ENCODE peak calls at places on chromosomes 3 and 15, in seven cellular contexts. W is right atrium auricular region, T is sigmoid colon, X is AG10803, J is mesothelial cell of epicardium, Z is astrocyte of the spinal cord, G is WTC11. N is an unnamed sample.

GRCh38 chr3:49712631-49713317 is 6.7 kb downstream of the AMIGO3 start:
- DNase-seq in W (no peak), Z (no peak), J (no peak), G (peak), X (no peak), T (peak), N (no peak)

GRCh38 chr15:98609144-98609852 is 39.0 kb upstream of the IGF1R start:
- DNase-seq in G (peak), J (no peak), T (no peak), X (peak), Z (peak), W (peak), N (no peak)

GRCh38 chr15:39242345-39242744 is 338.5 kb upstream of the THBS1 start:
- DNase-seq in J (no peak), X (peak), G (no peak), W (peak), Z (peak), T (no peak), N (no peak)

GRCh38 chr3:13397316-13397715 is 22.8 kb downstream of the NUP210 start:
- DNase-seq in J (no peak), X (no peak), G (no peak), Z (no peak), W (no peak), T (no peak), N (no peak)

GRCh38 chr15:75107905-75108838 is 84.8 kb downstream of the PPCDC start:
- DNase-seq in X (peak), G (no peak), T (no peak), W (no peak), J (no peak), Z (peak), N (no peak)

GRCh38 chr3:179037361-179037760 is 34.2 kb downstream of the ZMAT3 start:
- DNase-seq in Z (peak), T (peak), G (no peak), X (peak), W (no peak), J (no peak), N (no peak)

GRCh38 chr3:128283429-128283828 is 130.1 kb downstream of the EEFSEC start:
- DNase-seq in X (no peak), T (no peak), J (no peak), Z (no peak), W (peak), G (no peak), N (no peak)

GRCh38 chr15:35078221-35078915 is 6.7 kb downstream of the NANOGP8 start:
- DNase-seq in Z (peak), T (no peak), G (peak), J (no peak), W (no peak), X (peak), N (peak)

DNA sequence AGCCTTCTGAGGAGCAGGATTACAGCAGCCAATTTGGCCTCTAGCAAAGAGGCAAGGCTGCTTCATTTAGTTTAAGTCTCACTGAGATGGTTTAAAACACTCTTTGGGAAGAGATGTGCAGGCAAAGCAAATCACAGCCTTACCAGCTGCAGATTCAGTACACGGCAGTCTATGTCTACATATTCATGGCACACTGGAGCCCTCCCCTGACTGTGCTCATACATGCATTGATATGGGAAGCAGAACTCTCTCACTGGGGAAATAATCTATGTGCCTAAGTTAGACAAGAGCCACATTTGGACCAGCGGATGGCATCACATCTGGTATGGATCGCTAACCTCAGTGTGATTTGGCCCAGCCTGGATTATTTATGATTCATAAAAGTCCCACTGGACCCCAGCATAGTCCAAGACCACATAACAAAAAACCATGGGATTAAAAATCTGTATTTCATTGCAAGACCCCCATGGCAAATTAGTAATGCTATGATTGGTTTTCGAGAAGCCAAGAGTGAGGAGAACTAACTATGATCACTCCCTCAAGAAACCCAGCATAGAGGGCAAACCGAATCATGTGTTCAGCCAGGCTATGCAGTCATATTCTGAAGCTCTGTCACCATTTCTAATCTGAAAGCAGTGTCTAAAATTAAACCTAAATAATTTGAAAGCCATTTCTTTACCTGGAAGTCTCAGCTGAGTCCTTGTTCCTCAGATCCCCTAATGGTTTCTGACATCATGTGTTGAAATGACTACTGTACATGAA is 1.3 kb downstream of the PRICKLE2 start:
- DNase-seq in T (no peak), X (peak), Z (peak), J (no peak), W (no peak), G (no peak), N (no peak)
- TF ChIP-seq CTCF in T (no peak), X (peak), Z (no peak), J (no peak), W (no peak), G (no peak), N (peak)

DNA sequence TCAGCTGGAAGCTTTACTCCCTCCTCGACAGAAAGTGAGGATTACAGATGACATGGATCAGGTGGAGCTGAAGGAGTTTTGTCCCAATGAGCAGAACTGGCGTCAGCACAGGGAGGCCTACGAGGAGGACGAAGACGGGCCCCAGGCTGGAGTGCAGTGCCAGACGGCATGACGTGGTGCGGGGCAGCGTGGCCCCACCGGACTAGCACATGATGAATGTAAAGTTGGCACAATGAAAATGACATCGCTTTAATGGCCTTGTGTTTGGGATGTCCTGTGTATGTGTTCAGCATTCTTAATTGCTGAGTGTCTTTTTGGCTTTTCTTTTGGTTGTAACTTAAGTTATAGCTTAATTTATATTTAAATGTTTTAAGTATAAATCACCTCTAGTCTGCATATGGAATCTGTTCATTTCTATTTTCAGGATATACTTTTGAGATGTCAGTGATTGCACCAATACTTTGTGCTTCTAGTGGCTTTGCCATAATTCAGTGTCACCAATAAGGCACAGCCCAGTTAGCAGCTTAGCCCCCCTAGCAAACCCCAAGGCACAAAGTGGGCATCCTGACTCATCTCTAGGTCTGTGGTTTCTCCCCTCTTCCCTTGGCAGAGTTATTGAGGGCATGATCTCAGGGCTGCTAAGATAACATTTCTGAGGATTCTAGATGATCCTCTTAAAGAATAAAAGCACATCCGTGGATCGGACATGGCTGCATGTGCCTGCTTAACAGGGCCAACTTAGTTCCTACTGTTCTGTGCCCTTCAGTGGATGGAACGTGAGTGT is 16.1 kb downstream of the DNAJA4 start:
- DNase-seq in W (no peak), J (no peak), G (no peak), X (no peak), T (no peak), Z (no peak), N (no peak)
- TF ChIP-seq CTCF in W (no peak), J (no peak), G (no peak), X (no peak), T (no peak), Z (no peak), N (no peak)

GRCh38 chr3:187296915-187297314 is 5.4 kb upstream of the MASP1 start:
- DNase-seq in T (no peak), Z (no peak), J (no peak), X (no peak), G (no peak), W (no peak), N (no peak)

GRCh38 chr3:187293977-187294376 is 2.4 kb upstream of the MASP1 start:
- DNase-seq in G (no peak), Z (no peak), W (no peak), T (no peak), J (no peak), X (peak), N (no peak)

GRCh38 chr3:187293514-187293870 is 2.0 kb upstream of the MASP1 start:
- DNase-seq in G (no peak), J (no peak), T (no peak), W (no peak), X (peak), Z (no peak), N (no peak)

GRCh38 chr3:187295635-187296034 is 4.1 kb upstream of the MASP1 start:
- DNase-seq in X (no peak), W (no peak), J (no peak), T (no peak), G (no peak), Z (no peak), N (no peak)

GRCh38 chr3:187296058-187296457 is 4.5 kb upstream of the MASP1 start:
- DNase-seq in X (peak), J (no peak), Z (no peak), W (no peak), T (no peak), G (no peak), N (no peak)
- TF ChIP-seq CTCF in X (no peak), J (no peak), Z (no peak), W (no peak), T (no peak), G (no peak), N (no peak)

GRCh38 chr15:55319537-55320325 is 709 bp downstream of the PIGB start:
- DNase-seq in J (no peak), Z (peak), W (no peak), T (no peak), G (no peak), X (peak), N (no peak)

GRCh38 chr15:55322452-55322851 is 3.4 kb downstream of the PIGB start:
- DNase-seq in T (no peak), W (no peak), X (no peak), G (no peak), Z (no peak), J (no peak), N (no peak)

GRCh38 chr15:55320963-55321362 is 1.9 kb downstream of the PIGB start:
- DNase-seq in X (no peak), T (no peak), W (no peak), G (no peak), Z (no peak), J (no peak), N (no peak)

GRCh38 chr15:55318588-55319494 is at the start of the genes PIGB and PIGBOS1:
- DNase-seq in T (peak), X (peak), W (peak), Z (peak), J (peak), G (peak), N (peak)
- TF ChIP-seq CTCF in T (no peak), X (peak), W (no peak), Z (no peak), J (no peak), G (no peak), N (no peak)

GRCh38 chr3:25576836-25577454 is 87.8 kb downstream of the TOP2B start:
- DNase-seq in X (no peak), T (no peak), Z (no peak), J (no peak), W (no peak), G (peak), N (no peak)
- TF ChIP-seq CTCF in X (no peak), T (no peak), Z (no peak), J (no peak), W (no peak), G (peak), N (no peak)

GRCh38 chr3:157755254-157755653 is 252.0 kb upstream of the VEPH1 start:
- DNase-seq in T (no peak), X (no peak), J (no peak), Z (no peak), W (no peak), G (no peak), N (no peak)
- TF ChIP-seq CTCF in T (no peak), X (peak), J (peak), Z (peak), W (no peak), G (no peak), N (no peak)

N was measured in D721Med.